ENCODE peak calls at places on chromosomes 1 and 21, in six cellular contexts. Q is PC-9, L is MM.1S, M is AG04450, Y is cardiac fibroblast, J is mucosa of descending colon. I is an unnamed sample.

GRCh38 chr21:40846057-40846456 is 901 bp downstream of the DSCAM start:
- DNase-seq in Q (no peak), L (no peak), J (no peak), Y (no peak), M (no peak), I (no peak)

GRCh38 chr1:211667065-211667617 is 8.3 kb downstream of the NEK2 start:
- DNase-seq in L (no peak), M (no peak), J (no peak), Q (no peak), Y (no peak), I (no peak)

GRCh38 chr1:65467536-65467935 is 47.1 kb downstream of the LEPR start:
- DNase-seq in L (no peak), Y (peak), Q (peak), J (peak), M (no peak), I (no peak)

GRCh38 chr1:36553591-36554417 is 71.1 kb upstream of the CSF3R start:
- DNase-seq in L (peak), M (peak), Y (peak), J (no peak), Q (peak), I (peak)

GRCh38 chr1:70142120-70142519 is 63.3 kb downstream of the LRRC40 start:
- DNase-seq in J (no peak), Y (peak), M (no peak), Q (no peak), L (no peak), I (no peak)

GRCh38 chr1:33007190-33008050 is 29.3 kb downstream of the AK2 start:
- DNase-seq in Y (peak), M (peak), J (no peak), Q (peak), L (no peak), I (no peak)

GRCh38 chr1:232376632-232377493 is 253.1 kb downstream of the SIPA1L2 start:
- DNase-seq in Y (no peak), L (no peak), M (no peak), J (no peak), Q (no peak), I (no peak)

GRCh38 chr1:219465247-219466093 is 147.4 kb downstream of the ZC3H11B start:
- DNase-seq in M (no peak), J (no peak), L (no peak), Y (peak), Q (no peak), I (no peak)

GRCh38 chr1:8910914-8911313 is 32.4 kb upstream of the ENO1 start:
- DNase-seq in J (no peak), L (no peak), Q (no peak), M (no peak), Y (no peak), I (no peak)

GRCh38 chr1:30569384-30569783 is 154.0 kb downstream of the MATN1 start:
- DNase-seq in L (no peak), J (no peak), Y (no peak), Q (no peak), M (no peak), I (no peak)
- TF ChIP-seq CTCF in L (no peak), J (no peak), Y (no peak), Q (no peak), M (no peak), I (no peak)

DNA sequence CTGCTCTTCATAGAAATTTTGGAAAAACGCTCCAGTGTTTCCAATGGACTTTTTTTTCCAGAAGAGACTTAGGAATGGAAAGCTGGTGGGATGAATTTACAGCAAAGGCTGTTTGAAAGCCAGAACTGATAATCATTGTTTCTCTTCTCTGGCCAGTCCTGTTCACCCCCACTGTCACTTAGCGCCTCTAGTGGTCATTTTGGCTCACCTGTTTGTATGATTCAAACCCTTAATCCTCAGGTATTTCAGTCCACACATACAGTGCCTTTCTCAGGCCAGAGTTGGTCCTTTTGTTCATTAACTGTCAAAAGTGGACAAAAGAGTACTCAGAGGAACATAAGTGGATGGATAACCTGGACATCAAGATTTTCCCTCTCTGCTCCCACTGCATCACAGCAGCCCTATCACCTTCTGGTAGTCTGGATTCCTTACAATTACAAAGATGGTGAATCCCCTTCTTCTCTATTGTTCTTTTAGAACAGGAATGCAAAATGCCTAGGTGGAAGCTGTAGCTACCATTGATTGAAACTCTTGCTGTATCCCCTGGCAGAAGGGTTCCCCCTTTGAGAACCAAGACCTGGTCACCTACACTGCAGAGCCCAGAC is 177.6 kb upstream of the OLFM3 start:
- DNase-seq in M (no peak), Y (no peak), J (no peak), L (peak), Q (no peak), I (no peak)
- TF ChIP-seq CTCF in M (peak), Y (no peak), J (peak), L (peak), Q (peak), I (peak)

DNA sequence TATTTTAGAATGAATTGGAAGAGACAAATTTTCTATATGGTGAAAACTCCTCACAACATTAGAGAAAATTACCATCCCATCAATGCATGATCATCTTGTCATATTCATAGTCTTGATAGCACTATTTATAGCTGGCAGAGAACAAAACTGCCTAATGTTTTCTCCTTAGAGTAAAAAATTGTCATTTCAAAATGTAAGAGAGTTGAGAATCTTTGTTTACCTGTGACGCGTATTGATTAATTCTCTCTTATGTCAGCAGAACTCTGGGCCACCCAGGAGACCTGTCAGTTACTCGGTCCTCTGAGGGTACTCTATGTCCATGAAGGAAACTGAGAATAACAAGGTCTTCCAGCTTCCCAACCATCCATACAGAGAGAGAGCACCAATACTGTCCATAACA is 381.4 kb upstream of the ZP4 start:
- DNase-seq in M (no peak), Q (no peak), Y (no peak), J (no peak), L (no peak), I (no peak)
- TF ChIP-seq CTCF in M (no peak), Q (no peak), Y (no peak), J (no peak), L (no peak), I (no peak)

DNA sequence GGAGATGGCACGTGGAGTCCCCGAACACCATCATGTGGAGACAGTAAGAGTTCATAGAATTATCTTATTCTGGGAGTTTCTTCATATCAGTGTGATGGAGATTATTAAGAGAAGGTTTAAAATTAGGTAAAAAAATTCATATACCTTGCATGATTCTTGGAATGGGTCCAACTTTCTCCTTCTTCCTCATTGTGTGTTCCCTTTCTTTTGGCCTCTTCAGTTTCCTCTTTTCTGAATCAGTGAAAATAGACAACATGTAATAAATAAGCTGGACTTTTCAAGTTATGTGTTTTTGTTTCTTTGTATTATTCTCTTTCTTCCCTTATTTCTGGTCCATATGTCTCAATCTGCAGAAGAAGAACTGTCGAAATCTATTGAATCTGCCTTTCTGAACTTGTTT is 30.5 kb downstream of the C4BPA start:
- DNase-seq in L (no peak), M (no peak), Q (no peak), Y (no peak), J (no peak), I (no peak)
- TF ChIP-seq CTCF in L (no peak), M (no peak), Q (no peak), Y (no peak), J (no peak), I (no peak)

DNA sequence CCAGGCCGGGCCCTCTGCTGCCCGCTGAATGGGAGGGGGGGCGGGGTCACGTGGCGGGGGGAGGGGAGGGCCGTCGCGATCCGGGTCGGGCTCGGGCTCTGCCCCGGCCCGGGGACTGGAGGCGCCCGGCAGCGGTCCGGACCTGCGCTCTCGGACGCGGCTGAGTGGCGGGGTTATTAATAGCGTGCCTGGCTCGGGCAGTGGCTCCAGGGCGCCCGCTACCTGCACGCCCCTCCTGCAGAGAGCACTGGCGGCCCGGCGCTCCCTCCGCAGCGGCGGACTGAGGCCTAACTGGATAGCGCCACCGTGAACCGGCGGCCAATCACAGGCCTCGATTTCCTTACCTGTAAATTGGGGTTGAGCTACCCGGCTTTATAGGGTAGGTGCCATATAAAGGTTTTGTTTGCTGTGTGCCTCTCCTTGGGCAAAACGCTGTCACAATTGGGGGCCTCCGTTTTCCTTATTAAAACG is 28.0 kb downstream of the AHDC1 start:
- DNase-seq in M (no peak), L (peak), J (peak), Y (peak), Q (no peak), I (peak)
- TF ChIP-seq CTCF in M (no peak), L (peak), J (no peak), Y (no peak), Q (no peak), I (no peak)

GRCh38 chr1:57234459-57234858 is 189.4 kb downstream of the DAB1 start:
- DNase-seq in L (no peak), M (no peak), Q (no peak), Y (no peak), J (no peak), I (no peak)

GRCh38 chr1:57235782-57236181 is 188.1 kb downstream of the DAB1 start:
- DNase-seq in L (no peak), Q (no peak), J (no peak), Y (no peak), M (no peak), I (no peak)

GRCh38 chr1:57229076-57229475 is 194.8 kb downstream of the DAB1 start:
- DNase-seq in J (no peak), M (no peak), Y (no peak), Q (no peak), L (no peak), I (no peak)

GRCh38 chr1:57229998-57230397 is 193.9 kb downstream of the DAB1 start:
- DNase-seq in Q (no peak), Y (no peak), J (no peak), M (no peak), L (no peak), I (no peak)

GRCh38 chr1:57232500-57232899 is 191.4 kb downstream of the DAB1 start:
- DNase-seq in M (no peak), J (no peak), Q (no peak), Y (no peak), L (no peak), I (no peak)
- TF ChIP-seq CTCF in M (peak), J (no peak), Q (no peak), Y (no peak), L (no peak), I (no peak)

DNA sequence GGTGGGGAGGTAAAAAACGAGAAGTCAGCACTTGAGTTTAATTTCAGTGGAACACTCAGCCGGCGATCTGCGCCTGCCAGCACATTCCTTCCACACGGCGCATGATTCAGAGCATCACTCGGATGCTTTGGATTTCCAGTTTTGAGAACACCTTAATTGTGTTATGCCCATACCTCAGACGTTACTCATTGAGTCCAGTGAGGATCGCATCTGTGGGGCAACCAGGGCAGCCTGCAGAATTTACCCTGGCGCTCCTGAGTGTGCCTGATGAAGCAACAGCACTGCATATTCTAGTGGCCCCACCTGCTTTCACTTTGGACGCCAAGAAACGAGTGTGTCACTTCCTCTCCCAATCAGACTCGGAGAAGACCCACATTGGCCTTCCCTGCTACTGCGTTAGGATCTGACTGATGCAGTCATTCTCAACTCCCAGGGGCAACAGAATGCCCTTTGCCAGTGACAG is 19.9 kb downstream of the FAM89A start:
- DNase-seq in Y (peak), Q (no peak), M (no peak), J (no peak), L (peak), I (no peak)
- TF ChIP-seq CTCF in Y (no peak), Q (no peak), M (no peak), J (no peak), L (no peak), I (no peak)

DNA sequence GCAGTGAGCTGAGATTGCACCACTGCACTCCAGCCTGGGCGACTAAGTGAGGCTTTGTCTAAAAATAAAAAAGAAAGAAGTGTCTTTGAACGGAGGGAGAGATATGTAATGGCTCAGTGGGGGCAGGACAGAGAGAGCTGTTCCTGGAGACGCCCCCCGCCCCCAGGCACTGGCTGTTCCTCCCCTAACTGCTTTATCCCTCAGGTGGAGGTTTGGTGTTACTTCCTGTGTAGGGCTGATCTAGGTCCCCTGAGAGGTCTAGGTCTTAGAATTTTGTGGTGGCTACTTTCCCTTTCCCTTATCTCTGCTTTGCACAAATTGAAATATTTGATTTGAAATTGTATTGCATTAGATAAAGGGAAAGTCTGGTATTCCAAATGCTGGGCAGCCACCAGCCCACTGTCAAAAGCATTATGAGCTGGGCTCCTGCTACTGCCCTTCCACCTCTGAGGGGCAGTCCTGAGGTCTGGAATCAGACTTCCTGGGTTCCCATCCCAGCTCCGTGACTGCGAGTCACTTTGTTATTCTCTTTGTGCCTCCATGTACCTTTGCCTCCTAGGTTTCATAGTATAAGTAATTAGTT is 134.8 kb upstream of the KIF26B start:
- DNase-seq in Q (no peak), J (no peak), L (no peak), Y (no peak), M (no peak), I (no peak)
- TF ChIP-seq CTCF in Q (no peak), J (no peak), L (no peak), Y (no peak), M (no peak), I (no peak)

DNA sequence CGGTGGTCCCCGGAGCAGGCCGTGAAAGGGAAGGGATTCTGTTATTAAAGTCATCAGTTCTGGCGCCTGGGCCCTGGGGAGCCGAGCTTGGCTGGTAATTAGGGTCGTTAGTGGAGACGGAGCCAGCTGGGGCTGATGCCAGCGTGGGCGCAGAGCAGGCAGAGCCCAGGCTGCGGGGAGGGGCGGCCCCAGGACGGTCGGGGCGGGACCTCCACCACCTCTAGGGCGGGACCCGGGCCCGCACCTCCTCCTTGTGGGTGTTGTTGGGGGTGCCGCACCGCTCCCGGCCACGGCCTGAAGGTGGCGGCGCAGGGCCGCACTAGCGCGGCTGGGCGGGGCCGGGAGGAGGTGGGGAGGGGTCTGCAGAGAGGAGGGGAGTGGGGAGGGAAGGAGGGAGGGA is 470.6 kb downstream of the PTPRU start:
- DNase-seq in M (no peak), Y (peak), J (no peak), Q (peak), L (peak), I (peak)
- TF ChIP-seq CTCF in M (peak), Y (peak), J (no peak), Q (peak), L (peak), I (peak)

DNA sequence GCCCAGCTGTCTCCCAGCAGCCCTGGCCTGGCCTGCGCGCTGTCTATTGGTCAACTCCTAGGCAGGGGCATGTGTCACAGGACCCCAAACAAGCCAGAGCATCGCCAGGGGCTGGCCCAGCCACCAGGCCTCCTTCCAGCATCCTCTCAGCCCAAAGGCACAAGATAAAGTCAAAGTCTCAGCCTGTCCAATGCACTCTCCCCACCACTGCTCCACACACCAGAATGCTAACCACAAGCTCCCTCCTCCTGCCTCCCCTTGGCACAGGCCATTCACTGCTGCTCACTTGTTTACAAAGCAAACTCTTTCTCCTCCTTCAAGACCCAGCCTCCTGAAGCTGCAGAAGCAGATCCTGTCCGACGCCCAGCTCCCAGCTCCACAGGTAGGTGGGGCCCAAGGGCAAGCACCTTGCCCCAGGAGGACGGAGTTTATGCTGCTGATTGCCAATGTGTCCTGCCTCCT is 133.4 kb downstream of the DMRTB1 start:
- DNase-seq in J (no peak), M (peak), L (no peak), Y (peak), Q (peak), I (no peak)
- TF ChIP-seq CTCF in J (no peak), M (no peak), L (no peak), Y (no peak), Q (peak), I (no peak)